ENCODE peak calls at places on chromosomes 6 and 20, in nine cellular contexts. T is natural killer cell; Z is ureter; W is GM12865; I is fibroblast of mammary gland; L is retinal pigment epithelial cell; V is NB4; O is activated CD4-positive, alpha-beta T cell treated with anti-CD3 and anti-CD28 coated beads for 24 hours; D is left cardiac atrium. G is an unnamed sample.

GRCh38 chr20:33392016-33392415 is 9.3 kb downstream of the CDK5RAP1 start:
- DNase-seq in O (no peak), L (no peak), T (no peak), D (no peak), I (peak; percentile 80), V (no peak), Z (no peak), W (no peak), G (no peak)

GRCh38 chr6:360791-361373 is 30.7 kb upstream of the IRF4 start:
- DNase-seq in O (no peak), I (no peak), D (peak; percentile 4), T (no peak), Z (no peak), L (no peak), W (no peak), V (no peak), G (no peak)

GRCh38 chr20:60000271-60001026 is 42.2 kb downstream of the CDH26 start:
- DNase-seq in W (no peak), D (no peak), O (no peak), V (peak; percentile 21), L (no peak), Z (no peak), T (no peak), I (no peak), G (no peak)

GRCh38 chr20:25453035-25453810 is 45.8 kb downstream of the GINS1 start:
- DNase-seq in D (no peak), L (peak; percentile 8), W (no peak), V (no peak), Z (no peak), T (no peak), I (peak; percentile 21), O (no peak), G (no peak)

GRCh38 chr20:44008806-44009678 is 94.4 kb downstream of the TOX2 start:
- DNase-seq in O (no peak), Z (no peak), I (no peak), D (no peak), T (no peak), W (no peak), V (no peak), L (no peak), G (no peak)

GRCh38 chr6:100506651-100507050 is 41.9 kb upstream of the SIM1 start:
- DNase-seq in Z (no peak), O (no peak), W (no peak), T (no peak), D (no peak), L (peak; percentile 55), V (no peak), I (peak; percentile 29), G (no peak)

GRCh38 chr20:36408219-36408618 is 102.1 kb downstream of the DLGAP4 start:
- DNase-seq in Z (peak; percentile 85), I (peak; percentile 37), W (no peak), O (no peak), L (no peak), D (peak; percentile 34), V (no peak), T (no peak), G (no peak)

GRCh38 chr6:24004659-24005058 is 121.4 kb upstream of the NRSN1 start:
- DNase-seq in O (no peak), Z (no peak), L (no peak), V (no peak), W (no peak), D (no peak), I (no peak), T (no peak), G (no peak)

GRCh38 chr6:6684365-6684833 is 95.9 kb downstream of the LY86 start:
- DNase-seq in O (no peak), L (no peak), V (peak; percentile 11), D (no peak), T (no peak), I (no peak), Z (no peak), W (peak; percentile 95), G (no peak)

GRCh38 chr20:44734938-44735337 is 10.7 kb upstream of the KCNK15 start:
- DNase-seq in I (peak; percentile 50), W (no peak), D (no peak), O (no peak), Z (no peak), V (no peak), T (no peak), L (peak; percentile 60), G (no peak)

GRCh38 chr20:57654363-57654997 is 34.3 kb upstream of the ZBP1 start:
- DNase-seq in W (peak; percentile 72), O (peak; percentile 29), L (peak; percentile 7), I (peak; percentile 55), D (no peak), V (peak; percentile 66), Z (peak; percentile 58), T (peak; percentile 42), G (peak; percentile 30)

G was measured in activated T-helper 9 cell treated with anti-CD3 and anti-CD28 coated beads, Interleukin-2, amount 50 U/mL, for 16 hours.